ENCODE peak calls at places on chromosomes 2 and 18, in ten cellular contexts. P is fibroblast of lung, J is body of pancreas, Z is B cell, I is GM10248, S is heart left ventricle, L is A549, B is foreskin keratinocyte, K is mesothelial cell of epicardium, O is uterus. D is an unnamed sample.

GRCh38 chr2:219059725-219060682 is 717 bp downstream of the IHH start:
- DNase-seq in P (no peak), J (peak; percentile 21), Z (peak; percentile 60), I (no peak), S (no peak), L (peak; percentile 5), B (peak; percentile 13), K (no peak), O (no peak), D (peak; percentile 27)

GRCh38 chr2:177754476-177754873 is 318.1 kb downstream of the PDE11A start:
- DNase-seq in P (peak; percentile 42), J (no peak), Z (no peak), I (no peak), S (no peak), L (no peak), B (no peak), K (no peak), O (peak; percentile 38), D (no peak)

GRCh38 chr2:102672124-102672786 is 52.9 kb downstream of the SLC9A2 start:
- DNase-seq in P (no peak), J (no peak), Z (no peak), I (no peak), S (no peak), L (no peak), B (no peak), K (no peak), O (no peak), D (no peak)

GRCh38 chr2:149410701-149411484 is 80.5 kb downstream of the LYPD6 start:
- DNase-seq in P (peak; percentile 50), J (no peak), Z (no peak), I (no peak), S (no peak), L (no peak), B (peak; percentile 100), K (no peak), O (no peak), D (no peak)

GRCh38 chr2:238777369-238778067 is 70.4 kb upstream of the TWIST2 start:
- DNase-seq in P (no peak), J (no peak), Z (no peak), I (no peak), S (no peak), L (no peak), B (no peak), K (no peak), O (no peak), D (no peak)

GRCh38 chr2:176110975-176111663 is 4.0 kb downstream of the HOXD11 start:
- DNase-seq in P (peak; percentile 39), J (no peak), Z (no peak), I (peak; percentile 57), S (no peak), L (peak; percentile 76), B (peak; percentile 36), K (no peak), O (peak; percentile 86), D (peak; percentile 54)

GRCh38 chr18:55097406-55098170 is 138.3 kb upstream of the CCDC68 start:
- DNase-seq in P (peak; percentile 11), J (no peak), Z (no peak), I (no peak), S (no peak), L (peak; percentile 21), B (peak; percentile 64), K (no peak), O (peak; percentile 18), D (no peak)

GRCh38 chr2:127721978-127722355 is 20.7 kb downstream of the SFT2D3 start:
- DNase-seq in P (no peak), J (no peak), Z (no peak), I (no peak), S (no peak), L (no peak), B (peak; percentile 88), K (no peak), O (no peak), D (no peak)

GRCh38 chr2:232367016-232367415 is 11.5 kb upstream of the ALPP start:
- DNase-seq in P (no peak), J (no peak), Z (no peak), I (no peak), S (no peak), L (no peak), B (no peak), K (no peak), O (no peak), D (no peak)

GRCh38 chr18:30903566-30903965 is 139.0 kb downstream of the DSC3 start:
- DNase-seq in P (peak; percentile 2), J (no peak), Z (no peak), I (no peak), S (no peak), L (peak; percentile 48), B (peak; percentile 99), K (no peak), O (no peak), D (no peak)

GRCh38 chr2:17470855-17471641 is 47.2 kb downstream of the RAD51AP2 start:
- DNase-seq in P (peak; percentile 79), J (no peak), Z (no peak), I (peak; percentile 5), S (no peak), L (peak; percentile 32), B (peak; percentile 84), K (no peak), O (no peak), D (peak; percentile 1)
- TF ChIP-seq CTCF in P (peak; percentile 34), J (peak; percentile 36), Z (no peak), I (peak; percentile 19), S (peak; percentile 21), L (peak; percentile 24), B (peak; percentile 69), K (no peak), O (no peak), D (no peak)

GRCh38 chr18:36099311-36099710 is 29.8 kb downstream of the SLC39A6 start:
- DNase-seq in P (no peak), J (no peak), Z (no peak), I (no peak), S (no peak), L (no peak), B (no peak), K (no peak), O (no peak), D (no peak)

GRCh38 chr18:36096955-36097354 is 29.6 kb upstream of the RPRD1A start:
- DNase-seq in P (no peak), J (no peak), Z (no peak), I (no peak), S (no peak), L (no peak), B (no peak), K (no peak), O (no peak), D (no peak)

GRCh38 chr18:36094431-36094830 is 27.1 kb upstream of the RPRD1A start:
- DNase-seq in P (no peak), J (no peak), Z (no peak), I (no peak), S (no peak), L (no peak), B (no peak), K (no peak), O (no peak), D (no peak)

GRCh38 chr18:36101943-36102342 is 27.2 kb downstream of the SLC39A6 start:
- DNase-seq in P (no peak), J (no peak), Z (no peak), I (no peak), S (no peak), L (no peak), B (peak; percentile 81), K (no peak), O (no peak), D (no peak)

GRCh38 chr18:36095936-36096519 is 28.7 kb upstream of the RPRD1A start:
- DNase-seq in P (peak; percentile 90), J (no peak), Z (peak; percentile 38), I (peak; percentile 42), S (no peak), L (peak; percentile 69), B (peak; percentile 57), K (no peak), O (no peak), D (no peak)
- TF ChIP-seq CTCF in P (peak; percentile 36), J (peak; percentile 67), Z (peak; percentile 80), I (peak; percentile 34), S (peak; percentile 56), L (peak; percentile 66), B (peak; percentile 82), K (peak; percentile 44), O (peak; percentile 52), D (peak; percentile 80)

DNA sequence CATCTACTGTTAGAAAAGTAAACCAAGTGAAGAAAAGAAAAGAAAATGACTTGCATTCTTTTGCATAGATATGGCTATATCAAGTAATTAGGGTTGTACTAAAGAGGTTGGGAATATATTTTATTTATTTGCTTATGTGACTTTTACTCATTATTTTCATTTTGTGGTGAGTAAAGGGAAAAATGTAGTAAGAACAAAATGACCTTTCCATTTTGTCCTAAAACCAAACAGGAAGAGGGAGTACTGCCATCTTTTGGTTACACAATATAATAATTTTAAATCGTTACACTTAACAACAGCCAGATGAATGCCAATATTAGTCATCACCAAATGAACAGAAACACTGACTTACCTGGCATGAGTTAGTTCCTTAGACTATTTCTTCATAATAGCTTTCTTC is 47.3 kb upstream of the NDUFV2 start:
- DNase-seq in P (peak; percentile 85), J (no peak), Z (no peak), I (peak; percentile 40), S (no peak), L (peak; percentile 47), B (peak; percentile 86), K (no peak), O (no peak), D (no peak)
- TF ChIP-seq CTCF in P (no peak), J (peak; percentile 28), Z (no peak), I (peak; percentile 3), S (no peak), L (peak; percentile 50), B (peak; percentile 85), K (no peak), O (no peak), D (no peak)

GRCh38 chr2:67054725-67055124 is 342.4 kb upstream of the ETAA1 start:
- DNase-seq in P (no peak), J (no peak), Z (no peak), I (no peak), S (no peak), L (no peak), B (no peak), K (no peak), O (no peak), D (no peak)

GRCh38 chr2:67057123-67057522 is 340.0 kb upstream of the ETAA1 start:
- DNase-seq in P (no peak), J (no peak), Z (no peak), I (no peak), S (no peak), L (no peak), B (no peak), K (no peak), O (no peak), D (no peak)

GRCh38 chr2:67050621-67051020 is 346.5 kb upstream of the ETAA1 start:
- DNase-seq in P (peak; percentile 28), J (no peak), Z (no peak), I (no peak), S (no peak), L (no peak), B (peak; percentile 35), K (no peak), O (no peak), D (no peak)

GRCh38 chr2:67057901-67058703 is 339.0 kb upstream of the ETAA1 start:
- DNase-seq in P (peak; percentile 55), J (no peak), Z (no peak), I (no peak), S (no peak), L (no peak), B (peak; percentile 17), K (no peak), O (peak; percentile 61), D (no peak)

GRCh38 chr2:67055387-67056304 is 341.5 kb upstream of the ETAA1 start:
- DNase-seq in P (peak; percentile 59), J (no peak), Z (no peak), I (no peak), S (no peak), L (no peak), B (no peak), K (no peak), O (no peak), D (no peak)
- TF ChIP-seq CTCF in P (no peak), J (no peak), Z (no peak), I (no peak), S (no peak), L (no peak), B (no peak), K (no peak), O (no peak), D (no peak)

D was measured in activated CD8-positive, alpha-beta T cell treated with anti-CD3 and anti-CD28 coated beads for 36 hours.